ENCODE peak calls at places on chromosome 19, in four cellular contexts. N, M, B and G are unnamed samples.

GRCh38 chr19:45099465-45100201 is 6.7 kb downstream of the PPP1R37 start:
- DNase-seq in B (no peak), M (peak; percentile 46), N (no peak), G (peak; percentile 28)

GRCh38 chr19:57675881-57676280 is 5.9 kb upstream of the ZNF551 start:
- DNase-seq in M (no peak), B (no peak), N (peak; percentile 91), G (no peak)

GRCh38 chr19:17997969-17998826 is 9.8 kb upstream of the ARRDC2 start:
- DNase-seq in N (peak; percentile 82), M (peak; percentile 24), B (peak; percentile 59), G (no peak)

GRCh38 chr19:6528544-6529121 is 2.2 kb upstream of the TNFSF9 start:
- DNase-seq in B (no peak), N (peak; percentile 18), M (no peak), G (no peak)

GRCh38 chr19:51450730-51451307 is 7.4 kb downstream of the SIGLEC8 start:
- DNase-seq in N (no peak), M (no peak), B (no peak), G (no peak)

GRCh38 chr19:329876-330275 is 14.7 kb downstream of the MIER2 start:
- DNase-seq in N (no peak), B (no peak), M (no peak), G (no peak)

GRCh38 chr19:9819590-9819898 is 665 bp upstream of the FBXL12 start:
- DNase-seq in N (no peak), B (no peak), M (no peak), G (no peak)

GRCh38 chr19:20969898-20970297 is 46.8 kb downstream of the ZNF85 start:
- DNase-seq in M (no peak), B (peak; percentile 6), N (no peak), G (peak; percentile 51)

GRCh38 chr19:461664-462551 is 1.1 kb upstream of the SHC2 start:
- DNase-seq in M (no peak), N (peak; percentile 12), B (peak; percentile 31), G (no peak)

GRCh38 chr19:51097796-51098195 is 10.4 kb downstream of the CTU1 start:
- DNase-seq in M (no peak), B (no peak), N (no peak), G (no peak)

GRCh38 chr19:33175886-33176669 is 18.1 kb upstream of the LRP3 start:
- DNase-seq in M (peak; percentile 30), N (peak; percentile 64), B (no peak), G (peak; percentile 9)

GRCh38 chr19:44602071-44602470 is 11.3 kb upstream of the IGSF23 start:
- DNase-seq in B (no peak), M (no peak), N (no peak), G (peak; percentile 75)

GRCh38 chr19:31110331-31110730 is 238.9 kb downstream of the TSHZ3 start:
- DNase-seq in B (no peak), N (peak; percentile 70), M (peak; percentile 45), G (peak; percentile 27)

DNA sequence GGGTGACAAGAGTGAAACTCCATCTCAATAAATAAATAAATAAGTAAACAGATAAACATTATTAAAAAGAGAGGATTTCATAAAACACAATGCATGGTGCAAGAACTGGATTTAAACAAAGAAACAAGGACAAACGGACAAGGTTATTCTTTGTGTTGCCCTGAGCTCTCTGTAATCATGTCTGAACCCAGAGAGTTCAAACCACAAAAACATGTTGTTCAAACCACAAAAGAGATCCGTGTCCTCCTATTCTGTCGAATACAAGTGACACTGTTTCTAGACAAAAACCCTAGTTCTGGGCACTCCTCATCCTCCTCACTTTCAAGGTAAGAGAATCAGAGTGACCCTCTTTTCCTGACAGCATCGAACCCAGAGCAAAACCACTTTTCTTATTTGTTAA is 4.6 kb upstream of the TPRX2 start:
- DNase-seq in B (no peak), N (no peak), M (no peak), G (no peak)
- H3K27me3 ChIP-seq in B (no peaks in the 10 kb centered on the region), N (peaks cover 52% of the 10 kb centered on the region), M (peaks cover 12% of the 10 kb centered on the region), G (no peaks in the 10 kb centered on the region)

DNA sequence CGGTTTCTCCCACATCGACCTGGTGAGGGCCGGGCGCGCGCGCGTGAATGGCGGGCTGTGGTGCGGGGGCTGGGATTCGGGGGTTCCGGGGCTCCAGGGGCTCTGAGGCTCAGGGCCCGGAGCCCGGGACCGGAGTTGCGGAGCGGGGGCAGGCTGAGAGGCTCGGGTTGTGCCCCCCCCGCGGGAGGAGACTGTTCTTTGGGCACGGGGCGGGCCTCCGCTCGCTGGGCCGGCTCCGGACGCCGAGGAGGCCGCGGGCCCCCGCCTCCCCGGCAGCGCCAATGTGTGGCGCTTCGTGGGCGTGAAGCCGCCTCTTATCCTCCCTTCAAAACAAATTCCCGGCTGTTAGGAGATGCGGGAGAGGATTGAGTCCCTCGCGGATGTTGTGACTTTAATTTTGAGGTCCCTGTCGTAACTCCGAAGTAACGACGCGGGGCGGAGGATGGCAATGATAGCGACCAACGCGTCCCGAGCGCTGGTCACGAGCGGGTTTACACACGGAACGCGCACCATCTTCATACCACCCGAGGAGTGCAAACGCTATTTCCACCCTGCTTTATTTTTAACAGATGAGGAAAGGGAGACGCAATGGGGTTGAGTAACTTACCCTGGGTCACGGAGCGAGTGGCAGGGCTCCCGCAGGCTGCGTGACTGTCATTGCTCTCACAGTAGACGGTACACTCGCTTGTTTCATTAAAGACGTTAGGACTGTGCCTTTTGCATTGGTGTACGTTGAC is 536 bp downstream of the UBA2 start:
- DNase-seq in B (peak; percentile 9), N (peak; percentile 77), M (peak; percentile 17), G (peak; percentile 57)
- H2AFZ ChIP-seq in B (peak overlapping the region; percentile 95), N (peak overlapping the region; percentile 100), M (peak overlapping the region; percentile 86), G (peak overlapping the region; percentile 96)

DNA sequence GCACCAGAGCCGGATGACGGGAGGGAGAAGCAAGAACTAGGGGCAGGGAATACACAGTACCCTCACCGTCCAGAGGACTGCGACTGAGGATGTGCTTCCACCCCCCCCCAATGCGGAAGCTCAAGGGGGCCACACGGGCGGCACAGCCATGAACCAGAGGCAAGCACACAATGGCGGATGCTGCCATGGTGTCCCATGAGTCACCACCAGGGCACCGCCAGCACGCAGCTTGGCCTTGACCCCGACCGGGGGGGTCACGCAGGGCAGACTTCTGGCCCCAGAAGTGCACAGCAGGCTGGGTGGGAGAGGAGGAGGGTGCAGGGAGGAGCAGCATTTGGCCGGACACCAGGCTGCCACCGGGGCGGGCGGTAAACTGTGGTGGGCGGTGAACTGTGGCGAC is 83.5 kb upstream of the ZNF254 start:
- DNase-seq in N (no peak), B (no peak), M (no peak), G (no peak)
- H3K27me3 ChIP-seq in N (no peaks in the 10 kb centered on the region), B (no peaks in the 10 kb centered on the region), M (no peaks in the 10 kb centered on the region), G (no peaks in the 10 kb centered on the region)

DNA sequence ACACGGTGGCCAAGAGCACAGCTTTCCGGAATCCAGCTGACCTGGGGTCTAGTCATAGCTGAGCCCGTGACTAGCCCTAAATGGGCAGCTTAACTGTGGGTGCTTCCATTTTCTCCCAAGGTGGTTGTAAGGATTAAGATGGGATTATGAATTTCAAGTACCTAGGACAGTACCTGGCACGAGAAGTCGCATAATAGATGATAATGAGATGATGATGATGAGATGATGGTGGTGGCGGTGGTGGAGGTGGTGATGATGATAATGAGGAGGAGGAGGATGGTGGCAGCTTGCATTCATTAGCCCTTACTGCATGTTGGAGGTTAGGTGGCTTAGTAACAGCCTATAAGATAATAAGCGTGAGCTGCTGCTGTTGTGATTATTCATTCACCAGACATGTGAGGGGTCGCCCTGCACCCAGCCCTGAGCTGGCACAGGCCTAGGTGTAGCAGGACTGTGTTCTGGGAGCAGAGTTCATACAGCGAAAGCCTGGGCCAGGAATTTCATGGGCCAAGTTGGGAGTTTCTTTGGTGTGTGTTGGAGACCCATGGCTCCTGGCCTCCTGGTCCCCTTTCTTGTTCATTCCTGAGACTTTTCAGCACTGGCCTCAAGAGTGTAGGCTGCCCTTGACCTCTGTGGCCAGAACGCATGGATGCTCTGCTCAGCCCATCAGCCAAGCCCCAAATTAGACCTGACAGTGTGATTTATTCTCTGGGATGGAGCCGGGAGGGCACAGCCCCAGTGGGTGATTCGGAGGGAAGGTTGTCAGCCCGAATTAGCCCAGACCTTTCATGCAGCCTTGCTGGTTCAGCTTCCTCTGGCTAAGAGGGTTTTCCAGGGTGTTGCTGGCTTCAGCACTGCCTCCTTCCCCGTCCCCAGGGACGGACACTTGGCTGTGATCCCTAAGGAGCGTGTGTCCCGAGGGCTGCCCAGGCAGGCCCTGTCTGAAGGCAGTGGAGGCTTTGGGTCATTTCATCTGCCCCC is 128.8 kb downstream of the SIPA1L3 start:
- DNase-seq in N (peak; percentile 73), M (peak; percentile 58), B (no peak), G (no peak)
- H2AFZ ChIP-seq in N (no peak overlapping the region), M (peak overlapping the region; percentile 2), B (no peak overlapping the region), G (no peak overlapping the region)

DNA sequence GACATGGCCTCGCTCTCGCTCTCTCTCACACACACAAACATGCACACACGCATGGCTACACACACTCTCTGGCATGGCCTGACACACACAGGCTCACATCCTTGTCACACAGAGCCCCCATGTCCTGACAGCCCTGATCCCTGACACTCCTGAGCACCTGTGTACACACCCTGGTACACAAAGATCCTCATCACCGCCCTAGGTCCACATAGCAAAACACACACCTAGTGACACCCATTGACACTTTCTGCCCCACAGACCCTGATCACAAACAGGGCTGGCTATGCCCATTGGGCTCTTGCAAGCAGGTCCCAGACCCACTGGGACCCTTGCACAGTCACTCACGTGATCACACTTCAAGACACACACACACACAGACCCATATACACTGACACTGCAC is 4.0 kb upstream of the NFIX start:
- DNase-seq in M (no peak), N (no peak), B (no peak), G (no peak)
- H3K27me3 ChIP-seq in M (no peaks in the 10 kb centered on the region), N (no peaks in the 10 kb centered on the region), B (no peaks in the 10 kb centered on the region), G (no peaks in the 10 kb centered on the region)

GRCh38 chr19:2186071-2186846 is 22.5 kb downstream of the DOT1L start:
- DNase-seq in B (no peak), N (peak; percentile 98), M (peak; percentile 95), G (no peak)
- H2AFZ ChIP-seq in B (no peak overlapping the region), N (no peak overlapping the region), M (peak overlapping the region; percentile 49), G (no peak overlapping the region)